ENCODE peak calls at places on chromosome 16, in four cellular contexts. I is WTC11, M is K562, J is HepG2. R is an unnamed sample.

GRCh38 chr16:22659933-22660332 is 149.2 kb downstream of the NPIPB5 start:
- DNase-seq in M (no peak), J (no peak), I (no peak), R (no peak)

GRCh38 chr16:53261276-53261675 is 173.0 kb upstream of the RBL2 start:
- DNase-seq in M (no peak), I (no peak), J (no peak), R (no peak)

GRCh38 chr16:72426416-72426815 is 254.5 kb upstream of the PMFBP1 start:
- DNase-seq in I (no peak), J (no peak), M (no peak), R (no peak)

GRCh38 chr16:88705746-88706287 is 391 bp downstream of the RNF166 start:
- DNase-seq in M (no peak), I (no peak), J (no peak), R (no peak)

GRCh38 chr16:10885246-10885645 is 8.2 kb downstream of the CIITA start:
- DNase-seq in I (no peak), J (no peak), M (no peak), R (no peak)

GRCh38 chr16:65731840-65732239 is 610.0 kb upstream of the CDH11 start:
- DNase-seq in M (no peak), I (no peak), J (no peak), R (no peak)

GRCh38 chr16:12362482-12363458 is 386.2 kb downstream of the SNX29 start:
- DNase-seq in J (no peak), I (no peak), M (no peak), R (no peak)

GRCh38 chr16:6160871-6161270 is 1063.3 kb upstream of the EEF2KMT start:
- DNase-seq in J (no peak), I (no peak), M (no peak), R (no peak)

GRCh38 chr16:492211-492875 is 35.2 kb upstream of the CAPN15 start:
- DNase-seq in J (no peak), I (no peak), M (no peak), R (no peak)

GRCh38 chr16:23784811-23785447 is 30.1 kb downstream of the CHP2 start:
- DNase-seq in M (peak; percentile 79), J (no peak), I (no peak), R (no peak)

GRCh38 chr16:13957197-13958078 is 37.5 kb downstream of the ERCC4 start:
- DNase-seq in J (peak; percentile 94), I (no peak), M (peak; percentile 56), R (peak; percentile 56)

GRCh38 chr16:72124761-72125634 is 31.4 kb downstream of the DHX38 start:
- DNase-seq in J (peak; percentile 67), I (peak; percentile 80), M (peak; percentile 73), R (peak; percentile 26)

GRCh38 chr16:4830408-4830807 is 16.7 kb downstream of the GLYR1 start:
- DNase-seq in I (no peak), M (no peak), J (no peak), R (no peak)

GRCh38 chr16:67649494-67649931 is 4.6 kb downstream of the CARMIL2 start:
- DNase-seq in J (no peak), M (no peak), I (peak; percentile 93), R (no peak)

GRCh38 chr16:47925811-47926460 is 229.9 kb downstream of the ABCC12 start:
- DNase-seq in M (no peak), I (no peak), J (no peak), R (no peak)

GRCh38 chr16:14658063-14658462 is 25.3 kb downstream of the BFAR start:
- DNase-seq in I (no peak), J (no peak), M (peak; percentile 71), R (peak; percentile 71)

GRCh38 chr16:72092832-72093447 is 480 bp downstream of the TXNL4B start:
- DNase-seq in I (no peak), J (peak; percentile 63), M (peak; percentile 31), R (no peak)

GRCh38 chr16:25089346-25089745 is 22.2 kb upstream of the LCMT1 start:
- DNase-seq in J (no peak), M (no peak), I (no peak), R (no peak)

GRCh38 chr16:4313563-4314531 is 2.0 kb upstream of the GLIS2 start:
- DNase-seq in J (peak; percentile 92), M (peak; percentile 85), I (peak; percentile 84), R (no peak)

GRCh38 chr16:81469183-81469677 is 24.6 kb downstream of the CMIP start:
- DNase-seq in M (peak; percentile 58), I (no peak), J (no peak), R (no peak)

GRCh38 chr16:10756574-10756973 is 12.9 kb downstream of the NUBP1 start:
- DNase-seq in M (no peak), I (no peak), J (no peak), R (no peak)

GRCh38 chr16:89687092-89687940 is 827 bp downstream of the CDK10 start:
- DNase-seq in M (peak; percentile 41), I (no peak), J (peak; percentile 99), R (peak; percentile 24)

GRCh38 chr16:88936008-88936912 is 40.7 kb downstream of the CBFA2T3 start:
- DNase-seq in M (no peak), J (peak; percentile 34), I (no peak), R (no peak)

GRCh38 chr16:24119807-24120206 is 136.3 kb upstream of the CACNG3 start:
- DNase-seq in J (no peak), M (no peak), I (no peak), R (no peak)

GRCh38 chr16:14405611-14406537 is 224.2 kb downstream of the PARN start:
- DNase-seq in M (peak; percentile 90), I (peak; percentile 96), J (peak; percentile 90), R (peak; percentile 77)

GRCh38 chr16:54236761-54237160 is 49.8 kb downstream of the IRX3 start:
- DNase-seq in M (no peak), I (no peak), J (no peak), R (no peak)

GRCh38 chr16:64370112-64370511 is 751.8 kb downstream of the CDH11 start:
- DNase-seq in J (no peak), M (no peak), I (no peak), R (no peak)

GRCh38 chr16:13793788-13794461 is 126.0 kb upstream of the ERCC4 start:
- DNase-seq in J (no peak), I (no peak), M (no peak), R (no peak)

GRCh38 chr16:77885596-77886295 is 97.4 kb downstream of the VAT1L start:
- DNase-seq in M (no peak), I (no peak), J (no peak), R (no peak)
- TF ChIP-seq ETV6 in M (no peak), I (no peak), J (no peak), R (no peak)

GRCh38 chr16:30543067-30543466 is 8.4 kb upstream of the ZNF747 start:
- DNase-seq in J (no peak), M (no peak), I (no peak), R (no peak)

GRCh38 chr16:30546115-30546514 is 11.5 kb upstream of the ZNF747 start:
- DNase-seq in M (no peak), I (no peak), J (no peak), R (no peak)

GRCh38 chr16:30539000-30539964 is 4.6 kb upstream of the ZNF747 start:
- DNase-seq in J (no peak), I (no peak), M (no peak), R (no peak)

GRCh38 chr16:30535777-30536190 is 1.1 kb upstream of the ZNF747 start:
- DNase-seq in I (peak; percentile 77), M (peak; percentile 86), J (peak; percentile 76), R (peak; percentile 34)

GRCh38 chr16:30541502-30542329 is 7.1 kb upstream of the ZNF747 start:
- DNase-seq in J (peak; percentile 47), I (no peak), M (no peak), R (no peak)
- TF ChIP-seq ETV6 in J (no peak), I (no peak), M (no peak), R (no peak)

DNA sequence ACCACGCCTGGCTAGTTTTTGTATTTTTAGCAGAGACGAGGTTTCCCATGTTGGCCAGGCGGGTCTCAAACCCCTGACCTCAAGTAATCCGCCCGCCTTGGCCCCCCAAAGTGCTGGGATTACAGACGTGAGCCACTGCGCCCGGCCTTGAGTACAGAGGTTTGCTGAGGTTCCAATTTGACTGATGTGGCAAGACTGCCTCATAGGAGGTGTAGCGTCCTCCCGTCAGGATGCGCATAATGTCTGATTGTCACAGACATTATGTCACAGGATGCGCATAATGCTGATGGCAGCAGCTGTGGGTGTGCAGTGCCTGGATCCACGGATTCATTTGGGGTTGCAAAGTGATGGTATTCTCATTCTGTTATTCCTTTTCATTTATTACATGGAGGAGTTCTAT is 45.2 kb downstream of the HAPSTR1 start:
- DNase-seq in M (no peak), J (no peak), I (no peak), R (no peak)
- TF ChIP-seq ETV6 in M (no peak), J (no peak), I (no peak), R (no peak)

GRCh38 chr16:75319513-75320401 is 68.3 kb upstream of the BCAR1 start:
- DNase-seq in M (no peak), J (no peak), I (no peak), R (peak; percentile 78)
- TF ChIP-seq ETV6 in M (no peak), J (no peak), I (no peak), R (no peak)

GRCh38 chr16:87387942-87388817 is 4.0 kb upstream of the MAP1LC3B start:
- DNase-seq in M (peak; percentile 96), I (peak; percentile 85), J (peak; percentile 100), R (peak; percentile 97)

GRCh38 chr16:87383522-87384161 is at the start of gene FBXO31:
- DNase-seq in M (peak; percentile 90), I (peak; percentile 88), J (peak; percentile 94), R (peak; percentile 77)

GRCh38 chr16:87382023-87382785 is 1.4 kb downstream of the FBXO31 start:
- DNase-seq in M (no peak), I (no peak), J (peak; percentile 100), R (no peak)

GRCh38 chr16:87380875-87381274 is 2.7 kb downstream of the FBXO31 start:
- DNase-seq in M (no peak), J (peak; percentile 67), I (no peak), R (peak; percentile 19)

GRCh38 chr16:87384162-87384999 is 805 bp upstream of the FBXO31 start:
- DNase-seq in M (peak; percentile 45), J (peak; percentile 57), I (peak; percentile 70), R (no peak)
- TF ChIP-seq ETV6 in M (no peak), J (peak; percentile 31), I (no peak), R (peak; percentile 28)

DNA sequence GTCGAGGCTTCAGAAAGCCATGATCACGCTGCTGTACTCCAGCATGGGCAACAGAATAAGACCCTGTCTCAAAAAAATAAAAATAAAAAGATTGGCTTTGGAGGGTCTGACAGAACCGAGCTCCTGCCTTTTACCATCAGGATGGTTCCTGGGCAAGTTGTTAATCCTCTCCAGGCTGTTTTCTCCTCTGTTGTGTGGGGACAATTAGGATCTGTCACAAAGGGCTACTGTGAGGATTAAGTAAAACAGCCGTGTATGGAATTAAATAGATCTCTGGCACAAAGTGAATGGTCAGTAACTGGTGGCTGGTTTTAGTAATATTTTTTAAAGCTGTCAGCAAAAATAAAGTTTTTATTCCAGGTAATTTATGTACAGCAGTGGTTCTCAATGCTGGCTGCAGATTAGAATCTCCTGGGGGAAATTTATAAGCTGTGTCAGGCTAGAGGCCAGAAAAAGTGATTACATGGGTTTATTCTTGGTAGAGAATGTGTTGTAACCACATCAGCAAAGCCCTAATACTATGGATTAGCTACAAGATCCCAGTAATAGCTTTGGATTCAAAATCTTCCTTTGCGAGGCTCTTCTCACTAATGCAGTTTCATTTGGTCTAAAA is 47.2 kb downstream of the GPRC5B start:
- DNase-seq in M (no peak), J (no peak), I (no peak), R (no peak)
- TF ChIP-seq ETV6 in M (no peak), J (no peak), I (no peak), R (no peak)

GRCh38 chr16:84103678-84104077 is 13.1 kb downstream of the MBTPS1 start:
- DNase-seq in M (no peak), J (no peak), I (no peak), R (no peak)
- TF ChIP-seq ETV6 in M (no peak), J (no peak), I (no peak), R (no peak)